ENCODE peak calls at places on chromosome 19, in nine cellular contexts. One of them, this sample, is unnamed.

GRCh38 chr19:33477781-33478180 is 43.8 kb downstream of the PEPD start:
- DNase-seq in WERI-Rb-1: no peak
- DNase-seq in thoracic aorta: no peak
- DNase-seq in brain microvascular endothelial cell: peak
- DNase-seq in fibroblast of lung: peak
- DNase-seq in mucosa of descending colon: no peak
- DNase-seq in stomach: no peak
- DNase-seq in tibial artery: peak
- DNase-seq in Peyer's patch: no peak
- DNase-seq in this sample: no peak

GRCh38 chr19:36258028-36258875 is 43.3 kb downstream of the ZNF146 start:
- DNase-seq in tibial artery: no peak
- DNase-seq in stomach: no peak
- DNase-seq in thoracic aorta: no peak
- DNase-seq in WERI-Rb-1: no peak
- DNase-seq in mucosa of descending colon: no peak
- DNase-seq in Peyer's patch: no peak
- DNase-seq in brain microvascular endothelial cell: no peak
- DNase-seq in fibroblast of lung: no peak
- DNase-seq in this sample: no peak

GRCh38 chr19:17081672-17082630 is 6.4 kb downstream of the MYO9B start:
- DNase-seq in Peyer's patch: no peak
- DNase-seq in thoracic aorta: no peak
- DNase-seq in brain microvascular endothelial cell: no peak
- DNase-seq in tibial artery: peak
- DNase-seq in fibroblast of lung: no peak
- DNase-seq in WERI-Rb-1: no peak
- DNase-seq in mucosa of descending colon: no peak
- DNase-seq in stomach: no peak
- DNase-seq in this sample: no peak

GRCh38 chr19:3897936-3898335 is 17.5 kb downstream of the ATCAY start:
- DNase-seq in mucosa of descending colon: no peak
- DNase-seq in Peyer's patch: peak
- DNase-seq in stomach: no peak
- DNase-seq in fibroblast of lung: no peak
- DNase-seq in thoracic aorta: no peak
- DNase-seq in tibial artery: no peak
- DNase-seq in WERI-Rb-1: no peak
- DNase-seq in brain microvascular endothelial cell: no peak
- DNase-seq in this sample: no peak

GRCh38 chr19:13163609-13164364 is 13.6 kb downstream of the IER2 start:
- DNase-seq in tibial artery: peak
- DNase-seq in WERI-Rb-1: peak
- DNase-seq in brain microvascular endothelial cell: peak
- DNase-seq in thoracic aorta: no peak
- DNase-seq in Peyer's patch: peak
- DNase-seq in stomach: peak
- DNase-seq in mucosa of descending colon: peak
- DNase-seq in fibroblast of lung: peak
- DNase-seq in this sample: peak

GRCh38 chr19:41264581-41265375 is 606 bp downstream of the HNRNPUL1 start:
- DNase-seq in thoracic aorta: no peak
- DNase-seq in tibial artery: peak
- DNase-seq in stomach: peak
- DNase-seq in WERI-Rb-1: peak
- DNase-seq in fibroblast of lung: peak
- DNase-seq in Peyer's patch: peak
- DNase-seq in mucosa of descending colon: peak
- DNase-seq in brain microvascular endothelial cell: peak
- DNase-seq in this sample: peak

GRCh38 chr19:34269489-34269888 is 15.1 kb downstream of the GARRE1 start:
- DNase-seq in brain microvascular endothelial cell: no peak
- DNase-seq in Peyer's patch: peak
- DNase-seq in fibroblast of lung: no peak
- DNase-seq in WERI-Rb-1: no peak
- DNase-seq in thoracic aorta: no peak
- DNase-seq in mucosa of descending colon: no peak
- DNase-seq in tibial artery: no peak
- DNase-seq in stomach: no peak
- DNase-seq in this sample: no peak

GRCh38 chr19:49333426-49334288 is 1.5 kb upstream of the CD37 start:
- DNase-seq in thoracic aorta: no peak
- DNase-seq in mucosa of descending colon: peak
- DNase-seq in tibial artery: peak
- DNase-seq in brain microvascular endothelial cell: no peak
- DNase-seq in fibroblast of lung: no peak
- DNase-seq in stomach: peak
- DNase-seq in Peyer's patch: peak
- DNase-seq in WERI-Rb-1: no peak
- DNase-seq in this sample: no peak

GRCh38 chr19:46408611-46409039 is 4.7 kb downstream of the CCDC8 start:
- DNase-seq in stomach: peak
- DNase-seq in thoracic aorta: peak
- DNase-seq in Peyer's patch: peak
- DNase-seq in fibroblast of lung: no peak
- DNase-seq in brain microvascular endothelial cell: no peak
- DNase-seq in mucosa of descending colon: peak
- DNase-seq in WERI-Rb-1: peak
- DNase-seq in tibial artery: peak
- DNase-seq in this sample: peak

GRCh38 chr19:39828015-39828633 is 5.8 kb downstream of the DYRK1B start:
- DNase-seq in WERI-Rb-1: no peak
- DNase-seq in brain microvascular endothelial cell: no peak
- DNase-seq in fibroblast of lung: no peak
- DNase-seq in thoracic aorta: no peak
- DNase-seq in mucosa of descending colon: no peak
- DNase-seq in tibial artery: peak
- DNase-seq in stomach: no peak
- DNase-seq in Peyer's patch: peak
- DNase-seq in this sample: no peak

GRCh38 chr19:14434543-14435319 is 1.6 kb downstream of the PKN1 start:
- DNase-seq in stomach: peak
- DNase-seq in brain microvascular endothelial cell: peak
- DNase-seq in tibial artery: peak
- DNase-seq in Peyer's patch: peak
- DNase-seq in mucosa of descending colon: peak
- DNase-seq in fibroblast of lung: peak
- DNase-seq in thoracic aorta: peak
- DNase-seq in WERI-Rb-1: no peak
- DNase-seq in this sample: peak

GRCh38 chr19:35106898-35107540 is 8.6 kb upstream of the FXYD3 start:
- DNase-seq in WERI-Rb-1: no peak
- DNase-seq in tibial artery: no peak
- DNase-seq in Peyer's patch: no peak
- DNase-seq in thoracic aorta: no peak
- DNase-seq in stomach: no peak
- DNase-seq in brain microvascular endothelial cell: no peak
- DNase-seq in mucosa of descending colon: no peak
- DNase-seq in fibroblast of lung: no peak
- DNase-seq in this sample: no peak

GRCh38 chr19:46745030-46745429 is 827 bp upstream of the FKRP start:
- DNase-seq in mucosa of descending colon: no peak
- DNase-seq in Peyer's patch: no peak
- DNase-seq in tibial artery: no peak
- DNase-seq in brain microvascular endothelial cell: no peak
- DNase-seq in WERI-Rb-1: no peak
- DNase-seq in fibroblast of lung: no peak
- DNase-seq in stomach: no peak
- DNase-seq in thoracic aorta: no peak
- DNase-seq in this sample: no peak

GRCh38 chr19:2986951-2987491 is 9.7 kb downstream of the TLE6 start:
- DNase-seq in fibroblast of lung: no peak
- DNase-seq in brain microvascular endothelial cell: no peak
- DNase-seq in mucosa of descending colon: no peak
- DNase-seq in WERI-Rb-1: peak
- DNase-seq in tibial artery: no peak
- DNase-seq in stomach: no peak
- DNase-seq in thoracic aorta: no peak
- DNase-seq in Peyer's patch: no peak
- DNase-seq in this sample: no peak

GRCh38 chr19:804419-805160 is 7.3 kb downstream of the PTBP1 start:
- DNase-seq in WERI-Rb-1: no peak
- DNase-seq in tibial artery: no peak
- DNase-seq in fibroblast of lung: no peak
- DNase-seq in Peyer's patch: no peak
- DNase-seq in thoracic aorta: no peak
- DNase-seq in stomach: no peak
- DNase-seq in brain microvascular endothelial cell: no peak
- DNase-seq in mucosa of descending colon: no peak
- DNase-seq in this sample: no peak

GRCh38 chr19:47509973-47510372 is 4.9 kb downstream of the NAPA start:
- DNase-seq in tibial artery: peak
- DNase-seq in stomach: peak
- DNase-seq in thoracic aorta: peak
- DNase-seq in fibroblast of lung: no peak
- DNase-seq in WERI-Rb-1: no peak
- DNase-seq in mucosa of descending colon: no peak
- DNase-seq in Peyer's patch: no peak
- DNase-seq in brain microvascular endothelial cell: no peak
- DNase-seq in this sample: no peak

GRCh38 chr19:10205636-10206035 is 10.9 kb upstream of the DNMT1 start:
- DNase-seq in fibroblast of lung: no peak
- DNase-seq in Peyer's patch: no peak
- DNase-seq in thoracic aorta: no peak
- DNase-seq in brain microvascular endothelial cell: no peak
- DNase-seq in tibial artery: no peak
- DNase-seq in WERI-Rb-1: no peak
- DNase-seq in mucosa of descending colon: no peak
- DNase-seq in stomach: no peak
- DNase-seq in this sample: no peak

GRCh38 chr19:16349551-16350171 is 25.0 kb downstream of the KLF2 start:
- DNase-seq in stomach: no peak
- DNase-seq in mucosa of descending colon: no peak
- DNase-seq in Peyer's patch: no peak
- DNase-seq in brain microvascular endothelial cell: no peak
- DNase-seq in thoracic aorta: no peak
- DNase-seq in WERI-Rb-1: no peak
- DNase-seq in tibial artery: no peak
- DNase-seq in fibroblast of lung: no peak
- DNase-seq in this sample: no peak

DNA sequence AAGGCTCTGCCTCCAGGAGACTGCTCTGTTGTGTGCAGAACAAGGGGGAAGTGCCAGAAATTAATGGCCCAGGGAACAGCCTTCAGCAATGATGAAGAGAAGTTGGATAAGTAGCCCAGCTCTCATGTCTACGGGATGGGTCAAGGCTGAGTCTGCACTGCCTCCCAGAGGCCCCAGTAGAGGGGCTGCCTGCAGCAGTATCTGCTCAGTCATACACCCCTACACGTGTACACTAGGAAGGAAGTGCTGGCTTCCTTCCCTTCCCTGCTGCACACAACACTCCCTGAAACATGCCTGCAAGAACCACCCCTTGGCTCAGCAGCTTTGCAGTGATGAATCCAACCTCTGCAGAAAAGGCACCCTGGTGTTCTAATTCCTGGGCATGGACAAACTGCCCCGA is 54.5 kb upstream of the URI1 start:
- DNase-seq in Peyer's patch: peak
- DNase-seq in WERI-Rb-1: no peak
- DNase-seq in brain microvascular endothelial cell: no peak
- DNase-seq in stomach: peak
- DNase-seq in thoracic aorta: no peak
- DNase-seq in tibial artery: no peak
- DNase-seq in fibroblast of lung: no peak
- DNase-seq in mucosa of descending colon: no peak
- DNase-seq in this sample: peak
- TF ChIP-seq CTCF in Peyer's patch: no peak
- TF ChIP-seq CTCF in WERI-Rb-1: peak
- TF ChIP-seq CTCF in brain microvascular endothelial cell: no peak
- TF ChIP-seq CTCF in stomach: no peak
- TF ChIP-seq CTCF in thoracic aorta: no peak
- TF ChIP-seq CTCF in tibial artery: no peak
- TF ChIP-seq CTCF in fibroblast of lung: no peak
- TF ChIP-seq CTCF in mucosa of descending colon: no peak
- TF ChIP-seq CTCF in this sample: no peak

GRCh38 chr19:28703400-28703956 is 509.5 kb downstream of the UQCRFS1 start:
- DNase-seq in WERI-Rb-1: no peak
- DNase-seq in stomach: no peak
- DNase-seq in mucosa of descending colon: no peak
- DNase-seq in fibroblast of lung: no peak
- DNase-seq in tibial artery: no peak
- DNase-seq in brain microvascular endothelial cell: no peak
- DNase-seq in thoracic aorta: no peak
- DNase-seq in Peyer's patch: no peak
- DNase-seq in this sample: no peak
- H3K4me3 ChIP-seq in WERI-Rb-1: no peak
- H3K4me3 ChIP-seq in stomach: no peak
- H3K4me3 ChIP-seq in mucosa of descending colon: no peak
- H3K4me3 ChIP-seq in fibroblast of lung: no peak
- H3K4me3 ChIP-seq in tibial artery: no peak
- H3K4me3 ChIP-seq in brain microvascular endothelial cell: no peak
- H3K4me3 ChIP-seq in thoracic aorta: no peak
- H3K4me3 ChIP-seq in Peyer's patch: no peak
- H3K4me3 ChIP-seq in this sample: no peak

GRCh38 chr19:24159707-24160106 is 72.7 kb downstream of the ZNF254 start:
- DNase-seq in Peyer's patch: no peak
- DNase-seq in fibroblast of lung: peak
- DNase-seq in stomach: no peak
- DNase-seq in thoracic aorta: no peak
- DNase-seq in brain microvascular endothelial cell: no peak
- DNase-seq in tibial artery: no peak
- DNase-seq in mucosa of descending colon: no peak
- DNase-seq in WERI-Rb-1: peak
- DNase-seq in this sample: no peak
- TF ChIP-seq CTCF in Peyer's patch: no peak
- TF ChIP-seq CTCF in fibroblast of lung: peak
- TF ChIP-seq CTCF in stomach: no peak
- TF ChIP-seq CTCF in thoracic aorta: no peak
- TF ChIP-seq CTCF in brain microvascular endothelial cell: peak
- TF ChIP-seq CTCF in tibial artery: no peak
- TF ChIP-seq CTCF in mucosa of descending colon: peak
- TF ChIP-seq CTCF in WERI-Rb-1: peak
- TF ChIP-seq CTCF in this sample: peak

DNA sequence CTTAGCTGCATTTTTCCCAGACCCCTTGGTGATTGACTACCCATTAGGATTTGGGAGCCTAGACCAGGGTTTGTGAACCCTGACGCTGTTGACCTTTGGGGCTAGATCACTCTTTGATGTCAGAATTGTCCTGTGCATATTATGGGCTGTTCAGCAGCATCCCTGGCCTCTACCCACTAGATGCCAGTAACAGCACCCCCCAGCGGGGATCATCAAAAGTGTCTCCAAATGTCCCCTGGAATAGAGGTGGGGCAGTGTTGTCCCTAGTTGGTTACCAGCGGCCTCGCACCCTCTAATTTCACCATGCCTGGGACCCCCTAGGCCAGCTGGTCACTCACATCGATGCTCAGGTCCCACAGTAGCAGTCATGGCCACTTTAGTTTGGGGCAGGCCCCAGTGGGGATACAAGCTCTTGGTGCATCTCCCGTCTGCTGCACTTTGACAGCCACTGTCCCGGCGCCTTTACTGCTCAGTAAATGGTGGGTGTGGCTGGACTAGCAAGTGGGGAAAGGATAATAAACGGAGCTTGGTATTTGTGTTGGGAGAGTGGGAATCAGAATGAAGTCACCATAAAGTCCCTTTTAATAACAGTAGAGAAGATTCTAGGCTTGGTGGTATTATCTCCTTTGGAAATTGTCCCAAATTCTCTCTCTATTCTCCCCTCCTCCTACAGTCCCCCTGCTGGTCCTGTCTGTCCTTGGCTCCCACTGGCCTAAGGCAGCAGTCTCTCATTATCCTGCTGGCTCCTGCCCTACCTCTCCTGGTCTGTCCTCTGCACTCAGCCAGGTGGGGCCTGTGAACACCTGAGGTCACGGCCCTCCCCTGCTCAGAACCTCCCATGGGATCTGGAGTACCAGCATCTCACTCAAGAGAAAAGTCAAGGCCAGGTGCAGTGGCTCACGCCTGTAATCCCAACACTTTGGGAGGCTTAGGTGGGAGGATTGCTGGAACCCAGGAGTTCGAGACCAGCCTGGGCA is 80.6 kb downstream of the SIPA1L3 start:
- DNase-seq in stomach: no peak
- DNase-seq in fibroblast of lung: no peak
- DNase-seq in mucosa of descending colon: peak
- DNase-seq in thoracic aorta: no peak
- DNase-seq in Peyer's patch: no peak
- DNase-seq in tibial artery: no peak
- DNase-seq in WERI-Rb-1: no peak
- DNase-seq in brain microvascular endothelial cell: no peak
- DNase-seq in this sample: no peak
- H3K4me3 ChIP-seq in stomach: no peak
- H3K4me3 ChIP-seq in fibroblast of lung: no peak
- H3K4me3 ChIP-seq in mucosa of descending colon: no peak
- H3K4me3 ChIP-seq in thoracic aorta: no peak
- H3K4me3 ChIP-seq in Peyer's patch: no peak
- H3K4me3 ChIP-seq in tibial artery: no peak
- H3K4me3 ChIP-seq in WERI-Rb-1: no peak
- H3K4me3 ChIP-seq in brain microvascular endothelial cell: no peak
- H3K4me3 ChIP-seq in this sample: no peak